ENCODE peak calls at places on chromosomes 6 and 20, in four cellular contexts. J is ecto neural progenitor cell, Z is fibroblast of the aortic adventitia, Y is activated gamma-delta T cell treated with Interleukin-2 at 50 U/mL for 16 hours. I is an unnamed sample.

GRCh38 chr20:21234816-21235215 is 68.3 kb upstream of the XRN2 start:
- DNase-seq in J (no peak), Z (no peak), Y (no peak), I (no peak)

GRCh38 chr6:98945311-98946005 is 2.3 kb downstream of the FBXL4 start:
- DNase-seq in J (no peak), Z (no peak), Y (no peak), I (no peak)

GRCh38 chr6:31652925-31653724 is 664 bp upstream of the BAG6 start:
- DNase-seq in J (no peak), Z (no peak), Y (peak; percentile 83), I (peak; percentile 87)

GRCh38 chr6:131954775-131955107 is 3.6 kb upstream of the CCN2 start:
- DNase-seq in J (no peak), Z (peak; percentile 97), Y (no peak), I (peak; percentile 97)

GRCh38 chr6:16103708-16104107 is 25.2 kb upstream of the MYLIP start:
- DNase-seq in J (no peak), Z (no peak), Y (no peak), I (no peak)

GRCh38 chr6:3205913-3206312 is 21.5 kb downstream of the TUBB2B start:
- DNase-seq in J (peak; percentile 14), Z (peak; percentile 83), Y (no peak), I (peak; percentile 87)

GRCh38 chr6:7156666-7157278 is 49.0 kb downstream of the RREB1 start:
- DNase-seq in J (peak; percentile 31), Z (peak; percentile 86), Y (no peak), I (peak; percentile 85)

GRCh38 chr20:41232971-41233926 is 84.3 kb downstream of the ZHX3 start:
- DNase-seq in J (no peak), Z (peak; percentile 84), Y (no peak), I (peak; percentile 96)

GRCh38 chr6:157269261-157269794 is 54.0 kb downstream of the TMEM242 start:
- DNase-seq in J (no peak), Z (peak; percentile 78), Y (no peak), I (peak; percentile 10)

GRCh38 chr6:67694127-67694526 is 941.0 kb upstream of the ADGRB3 start:
- DNase-seq in J (no peak), Z (no peak), Y (no peak), I (no peak)

GRCh38 chr6:72675396-72675795 is 53.5 kb downstream of the KCNQ5 start:
- DNase-seq in J (no peak), Z (peak; percentile 12), Y (no peak), I (no peak)

GRCh38 chr20:62805365-62805710 is 703 bp downstream of the OGFR start:
- DNase-seq in J (no peak), Z (peak; percentile 26), Y (no peak), I (no peak)